ENCODE peak calls at places on chromosomes 2 and 18, in five cellular contexts. F is kidney, C is fibroblast of the aortic adventitia, P is bronchial epithelial cell, O is neural progenitor cell. K is an unnamed sample.

GRCh38 chr2:49044680-49045079 is 109.6 kb downstream of the FSHR start:
- DNase-seq in F (no peak), C (no peak), P (no peak), O (peak; percentile 75), K (no peak)

GRCh38 chr2:42008241-42008911 is 39.4 kb upstream of the PKDCC start:
- DNase-seq in F (no peak), C (peak; percentile 39), P (no peak), O (no peak), K (no peak)

GRCh38 chr2:48707466-48707865 is 48.1 kb downstream of the LHCGR start:
- DNase-seq in F (no peak), C (no peak), P (peak; percentile 70), O (no peak), K (no peak)

GRCh38 chr18:77069931-77070330 is 62.7 kb downstream of the MBP start:
- DNase-seq in F (no peak), C (no peak), P (no peak), O (no peak), K (no peak)

GRCh38 chr2:234633581-234634230 is 136.8 kb upstream of the ARL4C start:
- DNase-seq in F (no peak), C (no peak), P (peak; percentile 70), O (no peak), K (no peak)

GRCh38 chr2:49616800-49617199 is 462.5 kb upstream of the FSHR start:
- DNase-seq in F (no peak), C (no peak), P (peak; percentile 39), O (peak; percentile 61), K (no peak)

GRCh38 chr2:219418570-219419189 is 503 bp downstream of the DES start:
- DNase-seq in F (no peak), C (no peak), P (no peak), O (peak; percentile 42), K (no peak)

GRCh38 chr2:63497561-63497960 is 90.7 kb downstream of the WDPCP start:
- DNase-seq in F (no peak), C (no peak), P (peak; percentile 65), O (no peak), K (no peak)

GRCh38 chr2:43041167-43041566 is 185.2 kb downstream of the ZFP36L2 start:
- DNase-seq in F (peak; percentile 46), C (peak; percentile 25), P (no peak), O (no peak), K (no peak)

GRCh38 chr18:37538526-37539205 is 26.9 kb downstream of the CELF4 start:
- DNase-seq in F (no peak), C (no peak), P (no peak), O (no peak), K (no peak)

GRCh38 chr2:43050866-43051265 is 175.5 kb downstream of the ZFP36L2 start:
- DNase-seq in F (peak; percentile 55), C (no peak), P (no peak), O (no peak), K (no peak)

GRCh38 chr2:157339965-157340655 is 14.5 kb upstream of the ERMN start:
- DNase-seq in F (no peak), C (no peak), P (peak; percentile 35), O (no peak), K (no peak)

GRCh38 chr18:74342416-74343043 is 26.9 kb downstream of the C18orf63 start:
- DNase-seq in F (no peak), C (peak; percentile 90), P (peak; percentile 74), O (peak; percentile 53), K (no peak)

GRCh38 chr2:38178556-38179419 is 102.8 kb upstream of the CYP1B1 start:
- DNase-seq in F (no peak), C (peak; percentile 90), P (no peak), O (no peak), K (peak; percentile 38)

GRCh38 chr18:23135679-23136325 is 517 bp downstream of the CABLES1 start:
- DNase-seq in F (peak; percentile 83), C (no peak), P (no peak), O (peak; percentile 82), K (no peak)

GRCh38 chr2:61178603-61179545 is 16.9 kb downstream of the C2orf74 start:
- DNase-seq in F (no peak), C (peak; percentile 34), P (peak; percentile 23), O (no peak), K (no peak)

GRCh38 chr18:51614033-51614432 is 416.6 kb upstream of the MEX3C start:
- DNase-seq in F (no peak), C (peak; percentile 81), P (peak; percentile 99), O (no peak), K (no peak)

GRCh38 chr2:62410015-62410453 is 96.0 kb downstream of the TMEM17 start:
- DNase-seq in F (no peak), C (peak; percentile 9), P (no peak), O (peak; percentile 57), K (no peak)

GRCh38 chr18:47981320-47981719 is 50.9 kb upstream of the SMAD2 start:
- DNase-seq in F (no peak), C (no peak), P (no peak), O (peak; percentile 20), K (no peak)
- TF ChIP-seq CTCF in F (no peak), C (no peak), P (no peak), O (no peak), K (no peak)

GRCh38 chr2:75541430-75541829 is 19.3 kb downstream of the EVA1A start:
- DNase-seq in F (no peak), C (no peak), P (no peak), O (no peak), K (no peak)
- H3K4me3 ChIP-seq in F (no peak overlapping the region), C (no peak overlapping the region), P (no peak overlapping the region), O (no peak overlapping the region), K (no peak overlapping the region)

DNA sequence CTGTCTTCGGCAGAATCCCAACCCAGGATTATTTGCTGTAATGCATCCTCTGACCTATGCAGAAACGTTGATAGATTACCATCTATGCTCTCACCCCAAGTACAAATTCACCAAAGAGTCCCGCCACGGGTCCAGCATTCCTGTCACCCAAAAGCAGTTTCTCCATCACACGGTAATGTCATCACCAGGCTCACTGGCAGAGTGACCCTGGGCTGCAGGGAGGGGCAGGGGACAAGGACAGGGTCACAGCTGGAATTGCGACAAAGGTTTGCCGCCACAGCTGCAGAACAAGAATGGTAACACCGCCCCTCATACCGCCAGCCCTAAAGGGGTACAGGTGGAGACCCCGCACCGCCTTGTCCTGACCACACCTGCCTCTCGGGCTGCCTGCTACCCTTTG is 40.8 kb upstream of the TMEM177 start:
- DNase-seq in F (no peak), C (no peak), P (no peak), O (no peak), K (no peak)
- TF ChIP-seq CTCF in F (no peak), C (no peak), P (no peak), O (no peak), K (no peak)

GRCh38 chr2:150465703-150466569 is 21.5 kb downstream of the RND3 start:
- DNase-seq in F (no peak), C (peak; percentile 14), P (peak; percentile 62), O (no peak), K (no peak)

GRCh38 chr2:150466770-150467640 is 20.5 kb downstream of the RND3 start:
- DNase-seq in F (no peak), C (peak; percentile 92), P (peak; percentile 81), O (no peak), K (no peak)

GRCh38 chr2:150468350-150468960 is 19.0 kb downstream of the RND3 start:
- DNase-seq in F (no peak), C (no peak), P (peak; percentile 49), O (no peak), K (no peak)

GRCh38 chr2:150469706-150470105 is 17.8 kb downstream of the RND3 start:
- DNase-seq in F (no peak), C (peak; percentile 6), P (peak; percentile 24), O (no peak), K (no peak)

DNA sequence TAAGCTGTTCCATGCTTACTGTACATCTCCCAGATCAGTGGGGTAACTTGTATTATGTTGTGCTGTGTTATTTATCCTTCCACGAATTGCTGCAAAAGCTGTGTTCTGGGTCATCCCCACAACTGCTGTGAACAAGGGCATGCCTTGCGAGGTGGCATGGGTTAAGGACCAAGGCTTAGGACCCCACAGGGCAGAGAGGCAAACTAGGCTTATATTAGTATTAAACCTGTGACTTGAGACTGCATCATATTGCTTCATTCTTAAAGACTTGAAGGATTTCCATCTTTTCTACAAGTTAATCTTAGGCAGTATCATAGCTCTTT is 19.9 kb downstream of the RND3 start:
- DNase-seq in F (no peak), C (peak; percentile 18), P (no peak), O (no peak), K (no peak)
- H3K4me3 ChIP-seq in F (no peak overlapping the region), C (no peak overlapping the region), P (no peak overlapping the region), O (no peak overlapping the region), K (no peak overlapping the region)